ENCODE peak calls at places on chromosomes 1 and 21, in six cellular contexts. One of them, this sample, is unnamed.

GRCh38 chr1:99464738-99465137 is 181.2 kb upstream of the PALMD start:
- DNase-seq in cardiac fibroblast: no peak
- DNase-seq in HS-5: no peak
- DNase-seq in stimulated activated CD8-positive, alpha-beta memory T cell treated with anti-CD3 and anti-CD28 coated beads, Interleukin-4, amount 100 ng/mL, for 4 hours: no peak
- DNase-seq in AG04450: no peak
- DNase-seq in left ventricle myocardium superior: no peak
- DNase-seq in this sample: no peak

GRCh38 chr21:44012474-44013379 is 618 bp downstream of the TRAPPC10 start:
- DNase-seq in cardiac fibroblast: peak; percentile 43
- DNase-seq in HS-5: no peak
- DNase-seq in stimulated activated CD8-positive, alpha-beta memory T cell treated with anti-CD3 and anti-CD28 coated beads, Interleukin-4, amount 100 ng/mL, for 4 hours: peak; percentile 68
- DNase-seq in AG04450: no peak
- DNase-seq in left ventricle myocardium superior: peak; percentile 80
- DNase-seq in this sample: peak; percentile 89

GRCh38 chr1:29448456-29449317 is 212.4 kb downstream of the PTPRU start:
- DNase-seq in cardiac fibroblast: no peak
- DNase-seq in HS-5: no peak
- DNase-seq in stimulated activated CD8-positive, alpha-beta memory T cell treated with anti-CD3 and anti-CD28 coated beads, Interleukin-4, amount 100 ng/mL, for 4 hours: no peak
- DNase-seq in AG04450: no peak
- DNase-seq in left ventricle myocardium superior: no peak
- DNase-seq in this sample: no peak

GRCh38 chr1:206590025-206590834 is 22.0 kb downstream of the EIF2D start:
- DNase-seq in cardiac fibroblast: peak; percentile 27
- DNase-seq in HS-5: no peak
- DNase-seq in stimulated activated CD8-positive, alpha-beta memory T cell treated with anti-CD3 and anti-CD28 coated beads, Interleukin-4, amount 100 ng/mL, for 4 hours: peak; percentile 41
- DNase-seq in AG04450: no peak
- DNase-seq in left ventricle myocardium superior: no peak
- DNase-seq in this sample: no peak

GRCh38 chr1:247924868-247925267 is at the start of gene OR2AJ1:
- DNase-seq in cardiac fibroblast: no peak
- DNase-seq in HS-5: no peak
- DNase-seq in stimulated activated CD8-positive, alpha-beta memory T cell treated with anti-CD3 and anti-CD28 coated beads, Interleukin-4, amount 100 ng/mL, for 4 hours: no peak
- DNase-seq in AG04450: no peak
- DNase-seq in left ventricle myocardium superior: no peak
- DNase-seq in this sample: no peak

GRCh38 chr1:200131551-200132125 is 104.1 kb downstream of the NR5A2 start:
- DNase-seq in cardiac fibroblast: no peak
- DNase-seq in HS-5: peak; percentile 6
- DNase-seq in stimulated activated CD8-positive, alpha-beta memory T cell treated with anti-CD3 and anti-CD28 coated beads, Interleukin-4, amount 100 ng/mL, for 4 hours: no peak
- DNase-seq in AG04450: no peak
- DNase-seq in left ventricle myocardium superior: no peak
- DNase-seq in this sample: no peak

GRCh38 chr1:29984544-29985375 is 738.6 kb downstream of the MATN1 start:
- DNase-seq in cardiac fibroblast: no peak
- DNase-seq in HS-5: no peak
- DNase-seq in stimulated activated CD8-positive, alpha-beta memory T cell treated with anti-CD3 and anti-CD28 coated beads, Interleukin-4, amount 100 ng/mL, for 4 hours: no peak
- DNase-seq in AG04450: no peak
- DNase-seq in left ventricle myocardium superior: no peak
- DNase-seq in this sample: no peak

GRCh38 chr1:203424285-203424684 is 51.3 kb upstream of the PRELP start:
- DNase-seq in cardiac fibroblast: no peak
- DNase-seq in HS-5: no peak
- DNase-seq in stimulated activated CD8-positive, alpha-beta memory T cell treated with anti-CD3 and anti-CD28 coated beads, Interleukin-4, amount 100 ng/mL, for 4 hours: no peak
- DNase-seq in AG04450: no peak
- DNase-seq in left ventricle myocardium superior: no peak
- DNase-seq in this sample: no peak

GRCh38 chr1:62325696-62326095 is 6.5 kb upstream of the KANK4 start:
- DNase-seq in cardiac fibroblast: no peak
- DNase-seq in HS-5: peak; percentile 9
- DNase-seq in stimulated activated CD8-positive, alpha-beta memory T cell treated with anti-CD3 and anti-CD28 coated beads, Interleukin-4, amount 100 ng/mL, for 4 hours: no peak
- DNase-seq in AG04450: no peak
- DNase-seq in left ventricle myocardium superior: no peak
- DNase-seq in this sample: no peak

GRCh38 chr1:226548281-226549093 is at the start of gene STUM:
- DNase-seq in cardiac fibroblast: peak; percentile 43
- DNase-seq in HS-5: no peak
- DNase-seq in stimulated activated CD8-positive, alpha-beta memory T cell treated with anti-CD3 and anti-CD28 coated beads, Interleukin-4, amount 100 ng/mL, for 4 hours: no peak
- DNase-seq in AG04450: no peak
- DNase-seq in left ventricle myocardium superior: peak; percentile 69
- DNase-seq in this sample: no peak

GRCh38 chr1:43558346-43558841 is 27.7 kb downstream of the PTPRF start:
- DNase-seq in cardiac fibroblast: peak; percentile 24
- DNase-seq in HS-5: no peak
- DNase-seq in stimulated activated CD8-positive, alpha-beta memory T cell treated with anti-CD3 and anti-CD28 coated beads, Interleukin-4, amount 100 ng/mL, for 4 hours: no peak
- DNase-seq in AG04450: no peak
- DNase-seq in left ventricle myocardium superior: no peak
- DNase-seq in this sample: no peak

GRCh38 chr1:151680391-151680790 is 36.2 kb downstream of the CELF3 start:
- DNase-seq in cardiac fibroblast: peak; percentile 3
- DNase-seq in HS-5: no peak
- DNase-seq in stimulated activated CD8-positive, alpha-beta memory T cell treated with anti-CD3 and anti-CD28 coated beads, Interleukin-4, amount 100 ng/mL, for 4 hours: no peak
- DNase-seq in AG04450: no peak
- DNase-seq in left ventricle myocardium superior: no peak
- DNase-seq in this sample: no peak

GRCh38 chr1:208089971-208090755 is 154.0 kb downstream of the PLXNA2 start:
- DNase-seq in cardiac fibroblast: peak; percentile 43
- DNase-seq in HS-5: no peak
- DNase-seq in stimulated activated CD8-positive, alpha-beta memory T cell treated with anti-CD3 and anti-CD28 coated beads, Interleukin-4, amount 100 ng/mL, for 4 hours: no peak
- DNase-seq in AG04450: no peak
- DNase-seq in left ventricle myocardium superior: peak; percentile 63
- DNase-seq in this sample: no peak

GRCh38 chr1:159030311-159030710 is 20.6 kb downstream of the IFI16 start:
- DNase-seq in cardiac fibroblast: no peak
- DNase-seq in HS-5: no peak
- DNase-seq in stimulated activated CD8-positive, alpha-beta memory T cell treated with anti-CD3 and anti-CD28 coated beads, Interleukin-4, amount 100 ng/mL, for 4 hours: no peak
- DNase-seq in AG04450: no peak
- DNase-seq in left ventricle myocardium superior: no peak
- DNase-seq in this sample: no peak

GRCh38 chr1:218945050-218945449 is 228.6 kb upstream of the LYPLAL1 start:
- DNase-seq in cardiac fibroblast: peak; percentile 63
- DNase-seq in HS-5: peak; percentile 26
- DNase-seq in stimulated activated CD8-positive, alpha-beta memory T cell treated with anti-CD3 and anti-CD28 coated beads, Interleukin-4, amount 100 ng/mL, for 4 hours: no peak
- DNase-seq in AG04450: no peak
- DNase-seq in left ventricle myocardium superior: no peak
- DNase-seq in this sample: no peak

GRCh38 chr1:42282867-42283583 is 52.0 kb downstream of the FOXJ3 start:
- DNase-seq in cardiac fibroblast: peak; percentile 34
- DNase-seq in HS-5: peak; percentile 18
- DNase-seq in stimulated activated CD8-positive, alpha-beta memory T cell treated with anti-CD3 and anti-CD28 coated beads, Interleukin-4, amount 100 ng/mL, for 4 hours: no peak
- DNase-seq in AG04450: no peak
- DNase-seq in left ventricle myocardium superior: no peak
- DNase-seq in this sample: no peak

GRCh38 chr1:180213401-180214177 is 16.5 kb upstream of the LHX4 start:
- DNase-seq in cardiac fibroblast: peak; percentile 7
- DNase-seq in HS-5: no peak
- DNase-seq in stimulated activated CD8-positive, alpha-beta memory T cell treated with anti-CD3 and anti-CD28 coated beads, Interleukin-4, amount 100 ng/mL, for 4 hours: no peak
- DNase-seq in AG04450: no peak
- DNase-seq in left ventricle myocardium superior: no peak
- DNase-seq in this sample: no peak

GRCh38 chr1:172069535-172069934 is 228.2 kb downstream of the DNM3 start:
- DNase-seq in cardiac fibroblast: peak; percentile 38
- DNase-seq in HS-5: no peak
- DNase-seq in stimulated activated CD8-positive, alpha-beta memory T cell treated with anti-CD3 and anti-CD28 coated beads, Interleukin-4, amount 100 ng/mL, for 4 hours: no peak
- DNase-seq in AG04450: no peak
- DNase-seq in left ventricle myocardium superior: no peak
- DNase-seq in this sample: no peak

GRCh38 chr21:31336739-31337040 is 7.4 kb downstream of the TIAM1 start:
- DNase-seq in cardiac fibroblast: no peak
- DNase-seq in HS-5: no peak
- DNase-seq in stimulated activated CD8-positive, alpha-beta memory T cell treated with anti-CD3 and anti-CD28 coated beads, Interleukin-4, amount 100 ng/mL, for 4 hours: no peak
- DNase-seq in AG04450: no peak
- DNase-seq in left ventricle myocardium superior: no peak
- DNase-seq in this sample: no peak

GRCh38 chr1:229295745-229296144 is 24.8 kb downstream of the RAB4A start:
- DNase-seq in cardiac fibroblast: no peak
- DNase-seq in HS-5: no peak
- DNase-seq in stimulated activated CD8-positive, alpha-beta memory T cell treated with anti-CD3 and anti-CD28 coated beads, Interleukin-4, amount 100 ng/mL, for 4 hours: no peak
- DNase-seq in AG04450: no peak
- DNase-seq in left ventricle myocardium superior: peak; percentile 48
- DNase-seq in this sample: no peak